ENCODE peak calls at places on chromosomes 16 and 17, in five cellular contexts. X is mucosa of descending colon, C is cardiac fibroblast, T is GM12865, P is NB4. Y is an unnamed sample.

GRCh38 chr17:14245002-14245401 is 8.3 kb upstream of the CDRT15 start:
- DNase-seq in P (no peak), T (no peak), C (no peak), X (no peak), Y (no peak)

GRCh38 chr17:43530303-43531081 is 15.6 kb downstream of the ETV4 start:
- DNase-seq in T (no peak), C (peak), X (peak), P (no peak), Y (no peak)

GRCh38 chr17:27978689-27979175 is 63.7 kb upstream of the NLK start:
- DNase-seq in X (no peak), C (peak), P (no peak), T (no peak), Y (no peak)

GRCh38 chr16:56817056-56817455 is 48.0 kb upstream of the SLC12A3 start:
- DNase-seq in P (no peak), X (no peak), C (no peak), T (no peak), Y (no peak)

GRCh38 chr16:528111-529011 is 849 bp downstream of the CAPN15 start:
- DNase-seq in X (peak), C (peak), P (peak), T (peak), Y (no peak)

GRCh38 chr16:10993649-10994048 is 49.3 kb downstream of the CLEC16A start:
- DNase-seq in X (no peak), P (no peak), T (no peak), C (no peak), Y (no peak)

GRCh38 chr16:71426880-71427615 is 14.8 kb downstream of the TLE7 start:
- DNase-seq in P (no peak), C (no peak), T (no peak), X (no peak), Y (no peak)

GRCh38 chr16:69371564-69371963 is 14.2 kb downstream of the TERF2 start:
- DNase-seq in P (no peak), C (no peak), T (peak), X (no peak), Y (no peak)

GRCh38 chr17:19652595-19652994 is 4.0 kb downstream of the ALDH3A2 start:
- DNase-seq in C (peak), P (no peak), X (no peak), T (no peak), Y (no peak)

GRCh38 chr17:29158096-29158495 is 22.1 kb downstream of the MYO18A start:
- DNase-seq in P (no peak), T (no peak), X (no peak), C (no peak), Y (no peak)

GRCh38 chr16:84329849-84330684 is 35.4 kb downstream of the WFDC1 start:
- DNase-seq in T (no peak), X (no peak), P (no peak), C (no peak), Y (no peak)

GRCh38 chr16:24508614-24509013 is 30.8 kb upstream of the RBBP6 start:
- DNase-seq in C (peak), P (no peak), T (no peak), X (no peak), Y (no peak)

GRCh38 chr16:50310308-50311133 is 44.2 kb downstream of the ADCY7 start:
- DNase-seq in P (no peak), C (no peak), T (no peak), X (no peak), Y (no peak)

GRCh38 chr16:15837761-15838160 is 19.1 kb downstream of the MYH11 start:
- DNase-seq in X (no peak), T (no peak), P (no peak), C (no peak), Y (no peak)
- TF ChIP-seq CTCF in X (no peak), T (no peak), P (no peak), C (no peak), Y (no peak)

GRCh38 chr17:57527437-57528083 is 217.5 kb downstream of the CCDC182 start:
- DNase-seq in X (no peak), C (no peak), T (no peak), P (no peak), Y (no peak)
- H3K4me3 ChIP-seq in X (no peak), C (no peak), T (no peak), P (no peak), Y (no peak)

GRCh38 chr17:47895856-47896671 is at the start of gene SP2:
- DNase-seq in P (peak), C (peak), T (peak), X (peak), Y (peak)
- TF ChIP-seq CTCF in P (no peak), C (no peak), T (peak), X (no peak), Y (no peak)

GRCh38 chr17:83103938-83104311 is 24.5 kb downstream of the METRNL start:
- DNase-seq in P (no peak), X (no peak), T (no peak), C (no peak), Y (no peak)
- H3K4me3 ChIP-seq in P (no peak), X (no peak), T (no peak), C (no peak), Y (no peak)

DNA sequence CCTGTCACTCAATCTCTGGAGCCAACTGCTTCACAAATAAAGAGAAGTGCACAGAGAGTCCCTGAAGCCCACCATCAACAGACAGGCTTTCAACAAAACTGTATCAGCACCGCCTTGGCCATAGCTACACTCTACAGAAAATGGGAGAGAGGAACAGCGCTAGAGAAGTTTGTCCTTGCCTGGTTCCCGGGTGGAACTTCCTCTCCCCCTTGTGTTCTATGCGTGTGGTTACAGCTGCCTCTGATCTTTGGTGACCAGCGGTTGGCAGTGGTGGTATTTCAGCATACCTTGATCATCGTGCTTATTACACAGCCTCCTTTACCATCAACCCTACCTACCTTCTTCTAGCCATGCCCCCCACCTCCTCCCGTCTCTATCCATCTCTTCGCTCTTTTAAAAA is 91.4 kb upstream of the CCL2 start:
- DNase-seq in P (peak), C (peak), T (peak), X (no peak), Y (no peak)
- TF ChIP-seq CTCF in P (peak), C (peak), T (peak), X (no peak), Y (peak)

DNA sequence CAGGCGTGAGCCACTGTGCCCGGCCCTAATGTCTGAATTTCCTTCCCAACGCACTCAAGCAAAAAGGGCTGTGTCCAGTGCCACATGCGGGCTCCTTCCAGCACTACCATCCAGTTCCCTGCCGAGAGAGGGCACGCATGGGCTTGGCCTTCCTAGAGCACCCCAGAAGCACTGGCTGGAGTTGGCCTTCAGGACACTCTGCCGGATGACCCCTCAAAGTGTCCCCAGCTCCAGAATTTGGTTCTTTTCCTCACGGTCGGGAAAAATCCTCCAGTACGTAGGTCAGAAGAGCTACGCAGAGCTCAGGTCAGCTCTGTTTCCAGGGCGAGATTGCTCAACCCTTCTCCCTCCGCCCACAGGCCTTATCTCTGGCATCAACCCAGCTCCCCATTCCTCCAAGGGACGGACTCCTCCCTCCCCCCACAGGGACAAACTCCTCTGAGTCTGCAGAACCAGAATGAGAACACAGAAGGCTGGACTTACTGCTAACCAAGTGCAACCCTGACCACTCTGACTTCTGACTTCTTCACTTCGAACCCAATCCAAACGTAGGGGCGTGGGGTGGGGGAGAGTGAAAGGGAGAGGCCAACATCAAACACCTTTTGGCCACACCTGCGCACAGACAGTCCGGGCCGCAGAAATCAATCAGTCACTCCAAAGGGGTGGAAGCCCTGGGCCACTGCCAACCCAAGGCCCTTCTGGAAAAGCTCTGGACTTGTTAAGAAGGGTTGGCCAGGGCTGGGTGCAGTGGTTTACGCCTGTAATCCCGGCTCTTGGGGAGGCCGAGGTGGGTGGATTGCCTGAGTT is 3.6 kb downstream of the CDC42EP4 start:
- DNase-seq in C (peak), T (no peak), X (peak), P (peak), Y (no peak)
- H3K4me3 ChIP-seq in C (peak), T (no peak), X (no peak), P (peak), Y (no peak)

GRCh38 chr16:2512920-2513404 is 790 bp upstream of the ATP6V0C start:
- DNase-seq in X (no peak), T (no peak), P (peak), C (no peak), Y (no peak)
- TF ChIP-seq CTCF in X (no peak), T (peak), P (peak), C (no peak), Y (peak)

Y was measured in GM12864.